ENCODE peak calls at places on chromosomes 4 and X, in ten cellular contexts. K, W, C, U, E, H, X, O, N and Z are unnamed samples.

GRCh38 chrX:16671005-16671404 is 21.0 kb downstream of the S100G start:
- DNase-seq in C (no peak), H (no peak), O (peak; percentile 43), E (no peak), U (peak; percentile 19), X (no peak), N (peak; percentile 18), W (peak; percentile 50), K (no peak), Z (no peak)

GRCh38 chrX:116204947-116205346 is 34.4 kb downstream of the AGTR2 start:
- DNase-seq in H (no peak), W (peak; percentile 8), K (no peak), C (no peak), O (peak; percentile 0), X (no peak), E (no peak), U (no peak), N (no peak), Z (no peak)

GRCh38 chr4:108291137-108291536 is 122.4 kb upstream of the LEF1 start:
- DNase-seq in E (no peak), W (no peak), X (no peak), O (no peak), H (no peak), N (no peak), C (no peak), K (no peak), U (no peak), Z (no peak)

GRCh38 chrX:63661676-63662075 is 123.3 kb downstream of the ARHGEF9 start:
- DNase-seq in H (no peak), X (no peak), K (no peak), W (no peak), C (no peak), E (no peak), U (no peak), N (no peak), O (no peak), Z (no peak)

GRCh38 chr4:6546681-6547447 is 28.1 kb upstream of the MAN2B2 start:
- DNase-seq in U (peak; percentile 81), X (no peak), C (no peak), W (peak; percentile 84), K (no peak), E (no peak), O (peak; percentile 20), H (peak; percentile 52), N (peak; percentile 34), Z (peak; percentile 73)

GRCh38 chrX:9318213-9318612 is 146.6 kb upstream of the TBL1X start:
- DNase-seq in K (no peak), E (no peak), X (no peak), O (no peak), C (no peak), H (no peak), W (no peak), N (no peak), U (no peak), Z (no peak)

GRCh38 chrX:73577368-73577767 is 14.4 kb downstream of the CHIC1 start:
- DNase-seq in W (no peak), H (peak; percentile 39), E (no peak), X (no peak), O (no peak), N (peak; percentile 30), U (no peak), K (no peak), C (no peak), Z (no peak)

GRCh38 chrX:153611298-153612095 is 12.6 kb upstream of the CCNQ start:
- DNase-seq in K (no peak), N (peak; percentile 7), E (peak; percentile 58), W (no peak), C (no peak), U (no peak), H (no peak), O (no peak), X (no peak), Z (no peak)

GRCh38 chr4:164935363-164935762 is 42.1 kb downstream of the TRIM61 start:
- DNase-seq in C (no peak), E (no peak), W (no peak), X (no peak), H (no peak), K (no peak), O (no peak), N (no peak), U (no peak), Z (no peak)

GRCh38 chrX:19064175-19064574 is 58.1 kb downstream of the ADGRG2 start:
- DNase-seq in E (no peak), U (no peak), X (no peak), W (no peak), N (no peak), C (no peak), K (no peak), O (peak; percentile 8), H (no peak), Z (no peak)

GRCh38 chr4:15963568-15963967 is 593 bp upstream of the FGFBP2 start:
- DNase-seq in O (no peak), W (no peak), X (no peak), H (no peak), E (peak; percentile 84), C (no peak), K (no peak), U (no peak), N (no peak), Z (no peak)

GRCh38 chr4:3291969-3292570 is 751 bp upstream of the RGS12 start:
- DNase-seq in K (no peak), N (peak; percentile 57), E (peak; percentile 92), H (peak; percentile 76), X (peak; percentile 83), U (peak; percentile 44), O (peak; percentile 36), W (peak; percentile 53), C (no peak), Z (peak; percentile 53)

GRCh38 chr4:82123934-82124333 is 249.9 kb downstream of the HNRNPD start:
- DNase-seq in N (no peak), X (no peak), H (no peak), U (no peak), C (no peak), O (no peak), W (no peak), K (no peak), E (no peak), Z (no peak)

GRCh38 chrX:40564447-40564846 is 16.3 kb upstream of the ATP6AP2 start:
- DNase-seq in X (no peak), U (no peak), N (no peak), C (no peak), E (no peak), K (no peak), H (no peak), O (no peak), W (no peak), Z (no peak)

GRCh38 chr4:2721586-2721985 is 34.5 kb downstream of the TNIP2 start:
- DNase-seq in N (no peak), E (peak; percentile 30), W (no peak), H (peak; percentile 10), O (no peak), X (no peak), C (no peak), U (no peak), K (no peak), Z (no peak)

GRCh38 chr4:21113496-21114213 is 413.4 kb downstream of the PACRGL start:
- DNase-seq in E (no peak), C (no peak), N (no peak), H (no peak), K (no peak), W (no peak), O (no peak), X (no peak), U (no peak), Z (no peak)

GRCh38 chrX:37921758-37922157 is 74.4 kb upstream of the DYNLT3 start:
- DNase-seq in O (no peak), X (no peak), W (no peak), K (no peak), U (no peak), E (no peak), H (no peak), C (no peak), N (no peak), Z (no peak)

GRCh38 chr4:73454920-73455319 is 18.9 kb downstream of the AFP start:
- DNase-seq in C (no peak), W (no peak), K (no peak), U (no peak), E (no peak), N (no peak), X (no peak), O (no peak), H (no peak), Z (no peak)
- TF ChIP-seq POLR2A in C (no peak), W (no peak), K (no peak), U (no peak), E (no peak), N (no peak), X (no peak), O (no peak), H (no peak), Z (no peak)

DNA sequence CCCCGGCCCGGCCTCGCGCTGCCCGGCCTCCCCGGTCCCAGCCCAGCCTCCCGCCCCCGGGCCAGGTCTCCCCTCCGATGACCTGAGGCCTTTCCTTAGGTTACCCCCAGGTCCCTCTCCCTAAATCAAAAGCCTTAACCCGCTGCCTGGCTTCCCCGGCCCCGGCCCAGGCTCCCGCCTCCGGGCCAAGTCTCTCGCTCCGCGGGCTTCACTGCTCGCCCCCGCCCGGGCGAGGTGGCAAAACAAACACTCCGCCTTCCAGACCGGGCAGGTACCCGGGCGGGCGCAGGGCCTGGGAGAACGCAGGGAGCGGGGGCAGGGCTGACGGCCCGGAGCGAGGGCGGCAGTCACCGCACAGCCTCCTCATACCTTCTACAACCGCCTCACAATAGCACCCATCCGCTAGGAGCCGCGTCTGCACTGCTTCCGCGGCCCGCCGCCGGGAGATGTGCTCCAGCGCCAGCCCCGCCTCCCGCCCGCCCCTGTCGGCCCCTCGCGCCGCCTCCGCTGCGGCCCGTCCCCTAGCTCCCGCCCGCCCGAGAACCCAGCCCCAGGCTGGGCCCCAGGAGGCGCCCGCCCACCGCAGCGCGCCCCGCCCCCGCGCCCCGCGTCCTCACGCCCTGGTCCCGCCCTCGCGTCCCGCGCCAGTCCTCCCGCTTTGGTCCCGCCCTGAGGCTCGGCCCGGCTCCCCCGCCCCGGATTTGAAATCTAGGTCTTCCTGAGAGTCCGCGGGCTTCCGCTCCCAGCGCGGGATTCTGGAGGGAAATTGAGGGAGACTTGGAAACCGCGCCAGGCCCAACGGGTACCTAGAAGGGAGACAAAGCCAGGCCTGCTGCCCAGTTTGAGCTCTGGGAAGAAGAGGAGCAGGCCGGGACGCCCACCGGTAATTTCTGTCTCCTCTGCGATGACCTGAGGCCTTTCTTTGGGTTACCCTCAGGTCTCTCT is at the start of the genes CASP3 and PRIMPOL:
- DNase-seq in W (peak; percentile 93), O (peak; percentile 27), E (peak; percentile 100), K (peak; percentile 99), U (peak; percentile 96), N (peak; percentile 96), X (peak; percentile 98), C (peak; percentile 97), H (peak; percentile 97), Z (peak; percentile 57)
- TF ChIP-seq POLR2A in W (peak; percentile 84), O (peak; percentile 97), E (peak; percentile 94), K (peak; percentile 72), U (no peak), N (peak; percentile 92), X (peak; percentile 46), C (peak; percentile 95), H (peak; percentile 95), Z (peak; percentile 98)

GRCh38 chrX:101385795-101386541 is at the start of gene BTK:
- DNase-seq in C (no peak), U (no peak), K (no peak), E (no peak), X (no peak), N (no peak), H (no peak), W (peak; percentile 70), O (no peak), Z (no peak)
- TF ChIP-seq POLR2A in C (no peak), U (no peak), K (no peak), E (no peak), X (no peak), N (no peak), H (no peak), W (peak; percentile 81), O (no peak), Z (no peak)

GRCh38 chrX:2608638-2609430 is 82.3 kb upstream of the CD99 start:
- DNase-seq in K (peak; percentile 95), H (peak; percentile 78), N (peak; percentile 82), W (peak; percentile 90), X (peak; percentile 92), E (peak; percentile 98), O (peak; percentile 88), U (peak; percentile 84), C (no peak), Z (peak; percentile 79)
- TF ChIP-seq POLR2A in K (no peak), H (no peak), N (peak; percentile 41), W (peak; percentile 34), X (no peak), E (no peak), O (peak; percentile 71), U (no peak), C (no peak), Z (peak; percentile 60)